ENCODE peak calls at places on chromosomes 2 and 18, in nine cellular contexts. One of them, this sample, is unnamed.

GRCh38 chr2:42164046-42164445 is 5.1 kb upstream of the EML4 start:
- DNase-seq in BE2C: no peak
- DNase-seq in uterus: no peak
- DNase-seq in ovary: no peak
- DNase-seq in endothelial cell of umbilical vein: no peak
- DNase-seq in astrocyte of the spinal cord: no peak
- DNase-seq in choroid plexus epithelial cell: no peak
- DNase-seq in fibroblast of pulmonary artery: no peak
- DNase-seq in aorta: no peak
- DNase-seq in this sample: no peak

GRCh38 chr2:172012688-172013358 is 13.1 kb downstream of the METAP1D start:
- DNase-seq in aorta: no peak
- DNase-seq in endothelial cell of umbilical vein: no peak
- DNase-seq in BE2C: no peak
- DNase-seq in uterus: no peak
- DNase-seq in astrocyte of the spinal cord: no peak
- DNase-seq in ovary: no peak
- DNase-seq in fibroblast of pulmonary artery: no peak
- DNase-seq in choroid plexus epithelial cell: no peak
- DNase-seq in this sample: no peak

GRCh38 chr18:23591011-23591410 is 4.7 kb upstream of the NPC1 start:
- DNase-seq in ovary: no peak
- DNase-seq in BE2C: no peak
- DNase-seq in uterus: no peak
- DNase-seq in fibroblast of pulmonary artery: no peak
- DNase-seq in choroid plexus epithelial cell: peak
- DNase-seq in aorta: no peak
- DNase-seq in astrocyte of the spinal cord: peak
- DNase-seq in endothelial cell of umbilical vein: no peak
- DNase-seq in this sample: no peak

GRCh38 chr18:32301976-32302743 is 112.3 kb downstream of the MEP1B start:
- DNase-seq in fibroblast of pulmonary artery: peak
- DNase-seq in aorta: no peak
- DNase-seq in uterus: no peak
- DNase-seq in BE2C: no peak
- DNase-seq in choroid plexus epithelial cell: peak
- DNase-seq in endothelial cell of umbilical vein: peak
- DNase-seq in ovary: no peak
- DNase-seq in astrocyte of the spinal cord: peak
- DNase-seq in this sample: peak

GRCh38 chr2:159362816-159363251 is 76.3 kb upstream of the WDSUB1 start:
- DNase-seq in uterus: no peak
- DNase-seq in BE2C: no peak
- DNase-seq in aorta: no peak
- DNase-seq in ovary: no peak
- DNase-seq in astrocyte of the spinal cord: peak
- DNase-seq in choroid plexus epithelial cell: peak
- DNase-seq in endothelial cell of umbilical vein: peak
- DNase-seq in fibroblast of pulmonary artery: peak
- DNase-seq in this sample: no peak

GRCh38 chr2:148552675-148553331 is 91.7 kb upstream of the EPC2 start:
- DNase-seq in ovary: no peak
- DNase-seq in fibroblast of pulmonary artery: no peak
- DNase-seq in uterus: no peak
- DNase-seq in astrocyte of the spinal cord: no peak
- DNase-seq in aorta: no peak
- DNase-seq in BE2C: no peak
- DNase-seq in choroid plexus epithelial cell: peak
- DNase-seq in endothelial cell of umbilical vein: peak
- DNase-seq in this sample: no peak

GRCh38 chr2:46847185-46847710 is 68.4 kb downstream of the MCFD2 start:
- DNase-seq in endothelial cell of umbilical vein: peak
- DNase-seq in astrocyte of the spinal cord: peak
- DNase-seq in uterus: peak
- DNase-seq in choroid plexus epithelial cell: peak
- DNase-seq in ovary: peak
- DNase-seq in aorta: peak
- DNase-seq in fibroblast of pulmonary artery: peak
- DNase-seq in BE2C: peak
- DNase-seq in this sample: peak

GRCh38 chr2:128237911-128238697 is 80.6 kb downstream of the HS6ST1 start:
- DNase-seq in fibroblast of pulmonary artery: no peak
- DNase-seq in endothelial cell of umbilical vein: no peak
- DNase-seq in uterus: no peak
- DNase-seq in astrocyte of the spinal cord: no peak
- DNase-seq in BE2C: no peak
- DNase-seq in aorta: no peak
- DNase-seq in choroid plexus epithelial cell: no peak
- DNase-seq in ovary: no peak
- DNase-seq in this sample: no peak

GRCh38 chr2:206240335-206240734 is 34.1 kb upstream of the ZDBF2 start:
- DNase-seq in astrocyte of the spinal cord: no peak
- DNase-seq in choroid plexus epithelial cell: no peak
- DNase-seq in fibroblast of pulmonary artery: no peak
- DNase-seq in uterus: no peak
- DNase-seq in BE2C: no peak
- DNase-seq in aorta: no peak
- DNase-seq in endothelial cell of umbilical vein: no peak
- DNase-seq in ovary: no peak
- DNase-seq in this sample: peak

GRCh38 chr18:60090170-60090569 is 190.4 kb downstream of the PMAIP1 start:
- DNase-seq in endothelial cell of umbilical vein: no peak
- DNase-seq in uterus: no peak
- DNase-seq in fibroblast of pulmonary artery: peak
- DNase-seq in choroid plexus epithelial cell: peak
- DNase-seq in astrocyte of the spinal cord: no peak
- DNase-seq in aorta: no peak
- DNase-seq in ovary: no peak
- DNase-seq in BE2C: no peak
- DNase-seq in this sample: no peak

GRCh38 chr18:29540548-29540947 is 1363.6 kb upstream of the CDH2 start:
- DNase-seq in astrocyte of the spinal cord: no peak
- DNase-seq in ovary: no peak
- DNase-seq in aorta: no peak
- DNase-seq in choroid plexus epithelial cell: no peak
- DNase-seq in uterus: no peak
- DNase-seq in BE2C: no peak
- DNase-seq in fibroblast of pulmonary artery: no peak
- DNase-seq in endothelial cell of umbilical vein: no peak
- DNase-seq in this sample: no peak

GRCh38 chr2:102518170-102518569 is 45.1 kb downstream of the SLC9A4 start:
- DNase-seq in BE2C: no peak
- DNase-seq in endothelial cell of umbilical vein: no peak
- DNase-seq in astrocyte of the spinal cord: no peak
- DNase-seq in aorta: no peak
- DNase-seq in ovary: no peak
- DNase-seq in uterus: no peak
- DNase-seq in choroid plexus epithelial cell: no peak
- DNase-seq in fibroblast of pulmonary artery: no peak
- DNase-seq in this sample: no peak

GRCh38 chr2:102509749-102510148 is 36.7 kb downstream of the SLC9A4 start:
- DNase-seq in astrocyte of the spinal cord: peak
- DNase-seq in fibroblast of pulmonary artery: peak
- DNase-seq in aorta: no peak
- DNase-seq in ovary: no peak
- DNase-seq in uterus: no peak
- DNase-seq in choroid plexus epithelial cell: peak
- DNase-seq in endothelial cell of umbilical vein: peak
- DNase-seq in BE2C: no peak
- DNase-seq in this sample: no peak

GRCh38 chr2:102512161-102512560 is 39.1 kb downstream of the SLC9A4 start:
- DNase-seq in uterus: no peak
- DNase-seq in aorta: no peak
- DNase-seq in choroid plexus epithelial cell: no peak
- DNase-seq in endothelial cell of umbilical vein: no peak
- DNase-seq in astrocyte of the spinal cord: no peak
- DNase-seq in ovary: no peak
- DNase-seq in fibroblast of pulmonary artery: no peak
- DNase-seq in BE2C: no peak
- DNase-seq in this sample: no peak

GRCh38 chr2:102510791-102511575 is 38.0 kb downstream of the SLC9A4 start:
- DNase-seq in fibroblast of pulmonary artery: no peak
- DNase-seq in aorta: no peak
- DNase-seq in astrocyte of the spinal cord: no peak
- DNase-seq in BE2C: no peak
- DNase-seq in uterus: no peak
- DNase-seq in ovary: no peak
- DNase-seq in choroid plexus epithelial cell: no peak
- DNase-seq in endothelial cell of umbilical vein: no peak
- DNase-seq in this sample: no peak

DNA sequence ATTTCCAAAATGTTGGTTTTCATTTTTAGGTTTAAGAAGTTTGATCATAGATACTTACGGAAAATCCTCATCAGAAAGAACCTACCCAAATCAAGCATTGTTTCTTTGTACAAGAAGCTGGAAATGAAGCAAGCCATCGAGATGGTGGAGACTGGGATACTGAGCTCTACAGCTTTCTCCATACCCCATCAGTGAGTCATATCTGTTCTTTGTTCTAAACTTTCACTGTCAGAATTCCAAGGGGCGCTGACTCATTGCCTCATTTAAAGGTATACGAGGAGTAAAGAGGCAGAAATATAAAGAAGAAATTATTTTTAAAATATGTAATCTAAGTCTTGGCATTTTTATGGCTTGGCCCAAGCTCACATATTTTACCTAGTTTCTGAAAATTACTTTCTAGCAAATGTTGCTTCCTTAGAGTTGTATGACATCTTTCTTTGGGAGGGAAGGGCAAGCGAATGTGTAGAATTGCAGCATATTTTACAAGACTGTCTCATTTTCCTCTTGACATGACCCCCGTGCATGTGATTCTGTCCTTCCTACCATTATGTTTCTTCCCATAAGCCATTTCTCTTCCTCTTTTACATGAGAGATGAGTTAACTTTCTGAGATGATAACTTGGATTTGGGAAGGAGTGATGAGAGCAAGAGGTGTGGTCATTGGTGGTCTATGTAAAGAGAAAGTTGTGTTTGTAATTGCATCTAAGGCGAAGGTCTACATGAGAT is 41.2 kb downstream of the SLC9A4 start:
- DNase-seq in uterus: no peak
- DNase-seq in BE2C: no peak
- DNase-seq in astrocyte of the spinal cord: peak
- DNase-seq in choroid plexus epithelial cell: peak
- DNase-seq in endothelial cell of umbilical vein: peak
- DNase-seq in ovary: no peak
- DNase-seq in fibroblast of pulmonary artery: peak
- DNase-seq in aorta: no peak
- DNase-seq in this sample: peak
- H3K4me3 ChIP-seq in uterus: no peak
- H3K4me3 ChIP-seq in BE2C: no peak
- H3K4me3 ChIP-seq in astrocyte of the spinal cord: no peak
- H3K4me3 ChIP-seq in choroid plexus epithelial cell: no peak
- H3K4me3 ChIP-seq in endothelial cell of umbilical vein: no peak
- H3K4me3 ChIP-seq in ovary: no peak
- H3K4me3 ChIP-seq in fibroblast of pulmonary artery: no peak
- H3K4me3 ChIP-seq in aorta: no peak
- H3K4me3 ChIP-seq in this sample: no peak

DNA sequence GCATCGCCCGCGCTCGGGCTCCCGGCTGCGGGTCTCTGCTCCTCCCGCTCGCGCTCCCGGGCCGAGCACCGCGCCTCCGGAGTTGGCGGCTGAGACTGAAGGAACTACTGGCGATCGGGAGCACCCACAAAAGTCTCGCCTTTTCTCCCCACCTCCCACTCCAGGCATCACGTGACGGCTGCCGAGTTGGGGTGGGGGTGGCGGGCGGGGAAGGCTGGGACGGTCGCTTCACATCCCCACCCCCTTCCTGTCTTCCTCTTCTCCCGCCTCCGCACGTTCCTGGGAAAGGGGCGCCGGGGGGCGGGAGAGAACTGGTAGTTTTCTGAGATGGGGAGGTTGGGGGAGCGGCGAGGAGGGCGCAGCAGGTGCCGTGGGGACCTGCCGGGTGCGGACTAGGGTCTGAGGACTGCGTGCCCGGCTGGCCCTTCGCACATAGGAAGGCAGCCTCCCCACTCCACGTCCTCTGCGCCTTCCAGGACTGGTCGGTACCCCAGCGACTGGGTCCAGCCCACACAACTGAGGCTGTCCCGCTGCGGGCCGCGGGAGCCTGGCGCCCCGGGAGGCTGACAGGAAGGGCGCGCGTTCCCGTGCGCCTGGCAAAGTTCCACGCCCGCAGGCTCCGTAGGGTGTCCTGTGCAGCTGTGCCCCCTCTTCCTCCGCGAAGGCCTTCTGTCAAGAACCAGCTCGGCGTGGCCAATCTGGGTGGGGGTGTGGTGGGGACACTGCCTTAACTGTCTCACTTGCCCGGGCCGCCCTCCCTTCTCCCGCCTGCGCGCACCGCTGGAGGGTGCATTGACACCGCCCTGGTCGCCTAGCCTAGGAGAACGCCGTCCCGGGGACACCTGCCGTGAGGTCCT is at the start of gene LYPD1:
- DNase-seq in aorta: no peak
- DNase-seq in endothelial cell of umbilical vein: peak
- DNase-seq in ovary: peak
- DNase-seq in BE2C: no peak
- DNase-seq in choroid plexus epithelial cell: peak
- DNase-seq in uterus: no peak
- DNase-seq in fibroblast of pulmonary artery: no peak
- DNase-seq in astrocyte of the spinal cord: peak
- DNase-seq in this sample: no peak
- H3K4me3 ChIP-seq in aorta: no peak
- H3K4me3 ChIP-seq in endothelial cell of umbilical vein: peak
- H3K4me3 ChIP-seq in ovary: peak
- H3K4me3 ChIP-seq in BE2C: no peak
- H3K4me3 ChIP-seq in choroid plexus epithelial cell: peak
- H3K4me3 ChIP-seq in uterus: peak
- H3K4me3 ChIP-seq in fibroblast of pulmonary artery: peak
- H3K4me3 ChIP-seq in astrocyte of the spinal cord: peak
- H3K4me3 ChIP-seq in this sample: peak

DNA sequence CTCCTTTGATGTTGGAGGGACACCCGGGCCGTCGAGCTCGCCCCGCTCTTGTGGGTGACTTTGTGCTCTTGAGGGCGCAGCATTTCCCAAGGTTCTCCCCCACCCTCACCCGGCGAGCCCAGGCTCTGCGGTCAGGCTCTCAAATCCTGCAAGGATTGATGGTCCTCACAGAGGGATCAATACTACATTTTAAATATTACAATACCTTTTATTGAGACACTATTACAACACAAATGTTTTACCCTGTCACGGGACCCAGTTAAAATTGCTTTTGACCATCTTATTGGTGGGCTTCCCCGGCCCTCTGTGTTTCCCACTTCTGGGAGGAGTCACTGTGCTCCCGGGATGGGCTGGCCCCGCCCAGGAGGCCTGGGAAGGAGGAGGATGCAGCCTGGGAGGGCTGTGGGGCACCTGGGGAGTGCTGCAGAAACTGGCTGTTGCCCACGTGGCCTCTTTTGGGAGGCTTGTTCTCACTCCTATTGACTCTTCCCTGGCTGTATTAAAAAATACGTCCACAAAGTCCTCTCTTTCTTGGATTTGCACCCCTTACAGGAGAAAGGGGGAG is 222.7 kb downstream of the INSIG2 start:
- DNase-seq in endothelial cell of umbilical vein: no peak
- DNase-seq in choroid plexus epithelial cell: peak
- DNase-seq in fibroblast of pulmonary artery: no peak
- DNase-seq in aorta: no peak
- DNase-seq in uterus: no peak
- DNase-seq in astrocyte of the spinal cord: peak
- DNase-seq in BE2C: no peak
- DNase-seq in ovary: no peak
- DNase-seq in this sample: no peak
- H3K4me3 ChIP-seq in endothelial cell of umbilical vein: peak
- H3K4me3 ChIP-seq in choroid plexus epithelial cell: peak
- H3K4me3 ChIP-seq in fibroblast of pulmonary artery: no peak
- H3K4me3 ChIP-seq in aorta: no peak
- H3K4me3 ChIP-seq in uterus: peak
- H3K4me3 ChIP-seq in astrocyte of the spinal cord: no peak
- H3K4me3 ChIP-seq in BE2C: no peak
- H3K4me3 ChIP-seq in ovary: peak
- H3K4me3 ChIP-seq in this sample: peak

GRCh38 chr2:24349097-24349496 is 11.2 kb downstream of the ITSN2 start:
- DNase-seq in aorta: no peak
- DNase-seq in choroid plexus epithelial cell: no peak
- DNase-seq in BE2C: no peak
- DNase-seq in uterus: no peak
- DNase-seq in endothelial cell of umbilical vein: no peak
- DNase-seq in fibroblast of pulmonary artery: no peak
- DNase-seq in ovary: no peak
- DNase-seq in astrocyte of the spinal cord: no peak
- DNase-seq in this sample: no peak
- H3K4me3 ChIP-seq in aorta: no peak
- H3K4me3 ChIP-seq in choroid plexus epithelial cell: no peak
- H3K4me3 ChIP-seq in BE2C: no peak
- H3K4me3 ChIP-seq in uterus: no peak
- H3K4me3 ChIP-seq in endothelial cell of umbilical vein: no peak
- H3K4me3 ChIP-seq in fibroblast of pulmonary artery: no peak
- H3K4me3 ChIP-seq in ovary: no peak
- H3K4me3 ChIP-seq in astrocyte of the spinal cord: no peak
- H3K4me3 ChIP-seq in this sample: no peak